ENCODE peak calls at places on chromosomes 13 and 19, in four cellular contexts. One of them, this sample, is unnamed.

GRCh38 chr19:6809262-6809661 is 36.8 kb downstream of the VAV1 start:
- DNase-seq in right cardiac atrium: no peak
- DNase-seq in OCI-LY7: no peak
- DNase-seq in dorsolateral prefrontal cortex: no peak
- DNase-seq in this sample: no peak

GRCh38 chr19:1324792-1325567 is 39.3 kb downstream of the EFNA2 start:
- DNase-seq in dorsolateral prefrontal cortex: peak
- DNase-seq in OCI-LY7: no peak
- DNase-seq in right cardiac atrium: peak
- DNase-seq in this sample: no peak

GRCh38 chr19:932647-933552 is 7.1 kb downstream of the ARID3A start:
- DNase-seq in OCI-LY7: no peak
- DNase-seq in right cardiac atrium: peak
- DNase-seq in dorsolateral prefrontal cortex: no peak
- DNase-seq in this sample: peak

GRCh38 chr19:39498262-39499081 is at the start of gene DLL3:
- DNase-seq in right cardiac atrium: no peak
- DNase-seq in OCI-LY7: peak
- DNase-seq in dorsolateral prefrontal cortex: no peak
- DNase-seq in this sample: no peak

GRCh38 chr13:31485651-31486051 is 253.7 kb upstream of the RXFP2 start:
- DNase-seq in OCI-LY7: no peak
- DNase-seq in dorsolateral prefrontal cortex: no peak
- DNase-seq in right cardiac atrium: no peak
- DNase-seq in this sample: no peak

GRCh38 chr19:1856345-1856697 is 7.1 kb downstream of the KLF16 start:
- DNase-seq in OCI-LY7: peak
- DNase-seq in dorsolateral prefrontal cortex: no peak
- DNase-seq in right cardiac atrium: no peak
- DNase-seq in this sample: no peak

GRCh38 chr19:35643255-35644205 is 2.0 kb downstream of the ETV2 start:
- DNase-seq in dorsolateral prefrontal cortex: peak
- DNase-seq in right cardiac atrium: peak
- DNase-seq in OCI-LY7: peak
- DNase-seq in this sample: peak

GRCh38 chr19:4456566-4456842 is 1.1 kb downstream of the UBXN6 start:
- DNase-seq in dorsolateral prefrontal cortex: peak
- DNase-seq in OCI-LY7: no peak
- DNase-seq in right cardiac atrium: no peak
- DNase-seq in this sample: no peak

GRCh38 chr19:14731200-14731599 is 41.4 kb downstream of the ZNF333 start:
- DNase-seq in OCI-LY7: no peak
- DNase-seq in right cardiac atrium: no peak
- DNase-seq in dorsolateral prefrontal cortex: no peak
- DNase-seq in this sample: no peak

GRCh38 chr13:106507560-106508274 is 27.7 kb downstream of the EFNB2 start:
- DNase-seq in right cardiac atrium: no peak
- DNase-seq in dorsolateral prefrontal cortex: no peak
- DNase-seq in OCI-LY7: no peak
- DNase-seq in this sample: no peak

GRCh38 chr19:13212759-13213330 is 62.6 kb downstream of the IER2 start:
- DNase-seq in dorsolateral prefrontal cortex: no peak
- DNase-seq in OCI-LY7: peak
- DNase-seq in right cardiac atrium: peak
- DNase-seq in this sample: no peak

GRCh38 chr19:51354742-51355148 is 11.4 kb downstream of the ETFB start:
- DNase-seq in OCI-LY7: no peak
- DNase-seq in right cardiac atrium: no peak
- DNase-seq in dorsolateral prefrontal cortex: peak
- DNase-seq in this sample: no peak

GRCh38 chr13:27967203-27967735 is 1.8 kb downstream of the CDX2 start:
- DNase-seq in right cardiac atrium: no peak
- DNase-seq in OCI-LY7: no peak
- DNase-seq in dorsolateral prefrontal cortex: no peak
- DNase-seq in this sample: no peak

GRCh38 chr13:75788494-75788991 is 152.4 kb downstream of the LMO7 start:
- DNase-seq in right cardiac atrium: peak
- DNase-seq in OCI-LY7: no peak
- DNase-seq in dorsolateral prefrontal cortex: no peak
- DNase-seq in this sample: no peak

GRCh38 chr13:105971312-105971711 is 564.1 kb downstream of the EFNB2 start:
- DNase-seq in OCI-LY7: no peak
- DNase-seq in right cardiac atrium: no peak
- DNase-seq in dorsolateral prefrontal cortex: no peak
- DNase-seq in this sample: no peak

GRCh38 chr19:38383184-38383583 is 4.7 kb downstream of the GGN start:
- DNase-seq in dorsolateral prefrontal cortex: no peak
- DNase-seq in OCI-LY7: no peak
- DNase-seq in right cardiac atrium: no peak
- DNase-seq in this sample: no peak

GRCh38 chr13:52195052-52195837 is 35.8 kb upstream of the NEK3 start:
- DNase-seq in OCI-LY7: no peak
- DNase-seq in dorsolateral prefrontal cortex: peak
- DNase-seq in right cardiac atrium: peak
- DNase-seq in this sample: peak

GRCh38 chr13:80084086-80084676 is 256.7 kb downstream of the SPRY2 start:
- DNase-seq in OCI-LY7: no peak
- DNase-seq in dorsolateral prefrontal cortex: no peak
- DNase-seq in right cardiac atrium: no peak
- DNase-seq in this sample: no peak
- H3K4me3 ChIP-seq in OCI-LY7: no peak
- H3K4me3 ChIP-seq in dorsolateral prefrontal cortex: peak
- H3K4me3 ChIP-seq in right cardiac atrium: no peak
- H3K4me3 ChIP-seq in this sample: no peak

DNA sequence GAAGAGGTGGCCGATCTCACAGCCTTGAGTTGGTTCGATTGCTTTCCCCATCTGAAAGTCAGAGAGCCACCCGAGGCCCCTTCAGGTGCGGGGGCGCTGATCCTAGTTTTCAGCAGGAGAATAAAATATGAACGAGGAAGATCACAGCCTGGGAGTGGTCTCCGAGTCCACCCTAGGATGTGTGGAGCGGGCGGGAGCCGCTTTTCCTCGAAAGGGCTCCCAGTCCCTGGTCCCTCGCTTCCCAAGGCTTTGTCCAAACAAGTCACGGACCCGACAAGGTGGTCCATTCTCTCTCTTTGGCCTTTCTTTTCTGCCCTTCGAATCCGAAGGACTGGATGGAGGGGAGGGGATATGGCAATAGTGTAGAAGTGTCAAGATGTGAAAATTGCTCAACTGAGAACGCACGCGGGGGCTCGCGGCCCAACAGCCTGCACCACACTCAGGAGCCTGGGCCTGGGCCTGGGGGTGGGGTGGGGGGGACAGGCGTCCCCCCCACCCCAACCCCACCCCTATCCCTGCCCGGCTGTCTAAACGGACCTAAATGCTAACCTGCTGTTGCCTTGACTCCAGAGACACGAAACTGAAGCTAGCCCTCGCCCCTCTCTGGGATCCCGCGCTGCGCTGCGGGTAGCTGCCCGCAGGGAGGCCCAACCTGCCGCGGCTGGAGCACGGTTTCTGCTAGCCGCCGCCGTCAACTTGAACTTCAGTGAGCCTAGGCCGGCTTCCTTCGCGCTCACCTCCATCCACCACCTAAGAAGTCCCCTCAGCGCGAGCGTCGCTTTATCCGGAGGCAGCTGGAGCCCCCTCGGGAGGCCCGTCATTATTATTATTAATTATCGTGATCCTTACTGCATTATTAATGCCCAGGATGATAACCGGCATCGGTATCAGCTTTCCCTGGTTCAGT is 7.1 kb downstream of the ZIC2 start:
- DNase-seq in OCI-LY7: no peak
- DNase-seq in right cardiac atrium: no peak
- DNase-seq in dorsolateral prefrontal cortex: no peak
- DNase-seq in this sample: no peak
- H3K4me3 ChIP-seq in OCI-LY7: no peak
- H3K4me3 ChIP-seq in right cardiac atrium: no peak
- H3K4me3 ChIP-seq in dorsolateral prefrontal cortex: peak
- H3K4me3 ChIP-seq in this sample: no peak

DNA sequence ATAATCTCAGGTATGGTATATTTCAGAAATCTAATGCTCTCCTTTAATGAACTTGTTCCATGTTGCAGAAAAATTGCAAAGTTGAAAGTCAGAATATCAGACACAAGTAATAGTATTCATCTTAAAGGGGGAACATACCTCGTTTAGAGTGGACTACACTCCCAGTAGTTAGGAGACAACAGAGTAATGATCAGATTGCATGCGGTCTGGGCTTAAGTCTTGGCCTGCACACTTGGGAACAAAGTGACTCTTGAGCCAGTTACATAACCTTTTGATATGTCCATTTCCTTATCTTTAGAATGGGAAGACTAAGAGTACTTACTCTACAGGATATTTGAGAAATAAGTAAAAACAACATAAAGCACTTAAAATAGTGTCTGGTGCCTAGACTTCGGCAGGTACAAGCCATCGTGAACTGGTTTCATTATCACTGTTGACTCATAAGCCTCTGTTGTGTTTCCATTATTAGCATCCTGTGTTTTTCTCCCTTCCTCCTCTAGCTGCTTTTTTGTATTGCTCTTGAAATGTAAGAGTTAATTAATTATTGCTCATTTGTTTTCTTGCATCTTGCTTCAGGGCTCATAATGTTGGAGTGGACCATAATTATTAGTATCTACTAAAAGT is 53.0 kb downstream of the DPY19L3 start:
- DNase-seq in right cardiac atrium: no peak
- DNase-seq in OCI-LY7: no peak
- DNase-seq in dorsolateral prefrontal cortex: no peak
- DNase-seq in this sample: no peak
- H3K4me3 ChIP-seq in right cardiac atrium: peak
- H3K4me3 ChIP-seq in OCI-LY7: no peak
- H3K4me3 ChIP-seq in dorsolateral prefrontal cortex: no peak
- H3K4me3 ChIP-seq in this sample: no peak

GRCh38 chr19:29541473-29542253 is 15.9 kb downstream of the VSTM2B start:
- DNase-seq in OCI-LY7: no peak
- DNase-seq in dorsolateral prefrontal cortex: no peak
- DNase-seq in right cardiac atrium: no peak
- DNase-seq in this sample: no peak
- H3K4me3 ChIP-seq in OCI-LY7: no peak
- H3K4me3 ChIP-seq in dorsolateral prefrontal cortex: no peak
- H3K4me3 ChIP-seq in right cardiac atrium: no peak
- H3K4me3 ChIP-seq in this sample: no peak

DNA sequence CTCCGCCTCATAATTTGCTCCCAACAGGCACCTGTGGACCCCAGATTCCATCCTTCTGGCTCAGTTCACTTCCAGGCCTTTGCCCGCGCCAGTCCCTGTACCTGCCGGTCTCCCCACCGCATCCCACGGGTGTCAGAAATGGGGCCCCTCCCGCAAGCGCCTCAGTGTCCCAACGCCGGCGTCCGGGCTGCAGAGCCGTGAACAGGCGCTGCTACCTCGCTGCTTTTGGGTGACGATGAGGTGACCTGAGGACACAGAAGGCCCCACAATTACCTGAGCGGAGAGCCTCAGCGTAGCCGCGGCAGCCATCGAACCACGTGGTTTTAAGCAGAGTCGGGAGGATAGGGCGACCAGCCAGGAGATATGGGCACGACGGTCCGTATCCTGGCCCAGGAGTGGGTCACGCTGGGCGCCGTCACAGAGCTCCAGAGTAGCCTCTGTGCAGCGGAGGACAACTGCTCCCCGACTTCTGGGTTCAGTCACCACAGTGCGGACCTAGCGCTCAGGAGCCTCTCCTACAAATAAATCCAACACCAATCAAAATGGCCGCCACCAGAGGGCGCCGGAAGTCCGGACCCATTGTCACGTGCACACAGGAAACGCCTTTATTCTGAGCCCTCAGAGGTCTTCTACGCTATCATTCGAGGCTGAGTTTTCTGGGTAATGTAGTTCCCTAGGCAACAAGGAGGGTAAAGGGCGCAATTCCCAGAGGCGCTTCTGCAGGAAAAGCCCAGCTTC is at the start of gene ZNF814:
- DNase-seq in OCI-LY7: peak
- DNase-seq in right cardiac atrium: peak
- DNase-seq in dorsolateral prefrontal cortex: peak
- DNase-seq in this sample: peak
- H3K4me3 ChIP-seq in OCI-LY7: peak
- H3K4me3 ChIP-seq in right cardiac atrium: peak
- H3K4me3 ChIP-seq in dorsolateral prefrontal cortex: peak
- H3K4me3 ChIP-seq in this sample: peak